ENCODE peak calls at places on chromosomes 16 and 17, in four cellular contexts. One of them, this sample, is unnamed.

GRCh38 chr17:55806745-55807466 is 56.1 kb downstream of the PCTP start:
- DNase-seq in aorta: no peak
- DNase-seq in substantia nigra: no peak
- DNase-seq in iris pigment epithelial cell: no peak
- DNase-seq in this sample: no peak

GRCh38 chr17:2924211-2924610 is 128.0 kb downstream of the RAP1GAP2 start:
- DNase-seq in aorta: no peak
- DNase-seq in substantia nigra: no peak
- DNase-seq in iris pigment epithelial cell: peak
- DNase-seq in this sample: no peak

GRCh38 chr17:68296217-68297140 is 5.2 kb downstream of the ARSG start:
- DNase-seq in aorta: no peak
- DNase-seq in substantia nigra: no peak
- DNase-seq in iris pigment epithelial cell: no peak
- DNase-seq in this sample: no peak

GRCh38 chr16:67613808-67614207 is 31.1 kb upstream of the CARMIL2 start:
- DNase-seq in aorta: no peak
- DNase-seq in substantia nigra: no peak
- DNase-seq in iris pigment epithelial cell: no peak
- DNase-seq in this sample: no peak

GRCh38 chr17:20080513-20080912 is 71.4 kb downstream of the SPECC1 start:
- DNase-seq in aorta: no peak
- DNase-seq in substantia nigra: no peak
- DNase-seq in iris pigment epithelial cell: no peak
- DNase-seq in this sample: no peak

GRCh38 chr17:75394332-75394918 is 11.1 kb downstream of the GRB2 start:
- DNase-seq in aorta: no peak
- DNase-seq in substantia nigra: no peak
- DNase-seq in iris pigment epithelial cell: no peak
- DNase-seq in this sample: no peak

GRCh38 chr16:24272379-24272778 is 16.2 kb downstream of the CACNG3 start:
- DNase-seq in aorta: no peak
- DNase-seq in substantia nigra: no peak
- DNase-seq in iris pigment epithelial cell: no peak
- DNase-seq in this sample: no peak

GRCh38 chr17:50893183-50893993 is 27.2 kb upstream of the TOB1 start:
- DNase-seq in aorta: no peak
- DNase-seq in substantia nigra: peak
- DNase-seq in iris pigment epithelial cell: peak
- DNase-seq in this sample: no peak

GRCh38 chr16:20853076-20853597 is 46.8 kb downstream of the REXO5 start:
- DNase-seq in aorta: no peak
- DNase-seq in substantia nigra: no peak
- DNase-seq in iris pigment epithelial cell: no peak
- DNase-seq in this sample: no peak

GRCh38 chr17:37488009-37488604 is 1.6 kb upstream of the DUSP14 start:
- DNase-seq in aorta: no peak
- DNase-seq in substantia nigra: no peak
- DNase-seq in iris pigment epithelial cell: peak
- DNase-seq in this sample: no peak